ENCODE peak calls at places on chromosomes 3 and 15, in five cellular contexts. Q, U, J, A and Z are unnamed samples.
A peak's percentile ranks its signal among the peaks of the same experiment; 100 is the strongest.

GRCh38 chr3:41464858-41465257 is 265.6 kb downstream of the CTNNB1 start:
- DNase-seq in Q (no peak), U (no peak), J (no peak), A (no peak), Z (no peak)

GRCh38 chr15:58467722-58468436 is 36.1 kb downstream of the LIPC start:
- DNase-seq in Q (peak; percentile 60), U (no peak), J (no peak), A (no peak), Z (no peak)

GRCh38 chr3:96510334-96510733 is 304.1 kb upstream of the EPHA6 start:
- DNase-seq in Q (no peak), U (no peak), J (no peak), A (no peak), Z (no peak)

GRCh38 chr3:146274833-146275232 is 23.9 kb upstream of the PLSCR4 start:
- DNase-seq in Q (no peak), U (no peak), J (no peak), A (no peak), Z (no peak)

GRCh38 chr3:63559884-63560283 is 92.6 kb upstream of the SNTN start:
- DNase-seq in Q (no peak), U (no peak), J (no peak), A (no peak), Z (no peak)

GRCh38 chr15:30923429-30923828 is 19.7 kb downstream of the FAN1 start:
- DNase-seq in Q (no peak), U (no peak), J (no peak), A (no peak), Z (no peak)

GRCh38 chr3:23805881-23806321 is at the start of gene UBE2E1:
- DNase-seq in Q (peak; percentile 10), U (peak; percentile 83), J (peak; percentile 80), A (no peak), Z (no peak)

GRCh38 chr3:189355481-189356201 is 183.9 kb downstream of the TPRG1 start:
- DNase-seq in Q (peak; percentile 67), U (no peak), J (no peak), A (peak; percentile 38), Z (no peak)

GRCh38 chr15:71748327-71748726 is 62.0 kb upstream of the NR2E3 start:
- DNase-seq in Q (peak; percentile 62), U (no peak), J (no peak), A (no peak), Z (no peak)

DNA sequence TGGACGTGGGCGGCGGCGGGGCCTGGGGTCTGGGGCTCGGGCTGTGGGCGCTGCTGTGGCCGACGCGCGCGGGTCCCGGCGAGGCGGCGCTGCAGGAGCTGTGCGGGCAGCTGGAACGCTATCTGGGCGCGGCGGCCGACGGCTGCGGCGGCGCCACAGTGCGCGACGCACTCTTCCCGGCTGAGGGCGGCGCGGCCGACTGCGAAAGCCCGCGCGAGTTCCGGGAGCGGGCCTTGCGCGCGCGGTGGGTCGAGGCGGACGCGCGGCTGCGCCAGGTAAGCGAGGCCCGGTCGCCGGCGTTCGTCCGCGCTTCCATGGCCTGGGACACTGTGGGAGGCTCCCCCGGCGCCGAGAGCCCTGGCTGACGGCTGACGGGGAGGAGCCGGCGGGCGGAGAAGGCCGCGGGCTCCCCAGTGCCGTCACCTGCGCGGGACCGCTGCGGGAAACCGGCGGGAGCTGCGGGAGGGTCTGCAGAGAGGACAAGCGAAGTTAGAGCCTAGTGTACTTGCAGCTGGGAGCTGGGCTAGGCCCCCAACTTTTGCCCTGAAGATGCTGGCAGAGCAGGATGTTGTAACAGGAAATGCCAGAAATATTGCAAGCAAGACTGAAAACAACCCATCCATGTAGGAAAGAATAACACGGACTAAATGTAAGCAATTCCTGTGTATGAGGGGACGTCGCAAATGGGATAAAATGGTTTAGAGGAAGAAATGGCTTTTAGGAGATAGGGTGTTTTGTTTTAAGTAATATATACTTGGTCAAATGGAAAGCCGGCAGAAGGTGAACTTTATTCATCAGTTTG is 834 bp downstream of the WHAMM start:
- DNase-seq in Q (no peak), U (peak; percentile 80), J (no peak), A (no peak), Z (no peak)
- TF ChIP-seq YY1 in Q (no peak), U (no peak), J (peak; percentile 11), A (no peak), Z (peak; percentile 21)

GRCh38 chr15:41609123-41609522 is 50.1 kb downstream of the TYRO3 start:
- DNase-seq in Q (no peak), U (no peak), J (no peak), A (no peak), Z (no peak)

GRCh38 chr15:41605566-41605965 is 46.6 kb downstream of the TYRO3 start:
- DNase-seq in Q (no peak), U (no peak), J (no peak), A (no peak), Z (no peak)

GRCh38 chr15:41610048-41610447 is 50.2 kb upstream of the MGA start:
- DNase-seq in Q (no peak), U (no peak), J (no peak), A (no peak), Z (no peak)

GRCh38 chr15:41603941-41604660 is 45.1 kb downstream of the TYRO3 start:
- DNase-seq in Q (peak; percentile 70), U (peak; percentile 84), J (peak; percentile 63), A (no peak), Z (no peak)

DNA sequence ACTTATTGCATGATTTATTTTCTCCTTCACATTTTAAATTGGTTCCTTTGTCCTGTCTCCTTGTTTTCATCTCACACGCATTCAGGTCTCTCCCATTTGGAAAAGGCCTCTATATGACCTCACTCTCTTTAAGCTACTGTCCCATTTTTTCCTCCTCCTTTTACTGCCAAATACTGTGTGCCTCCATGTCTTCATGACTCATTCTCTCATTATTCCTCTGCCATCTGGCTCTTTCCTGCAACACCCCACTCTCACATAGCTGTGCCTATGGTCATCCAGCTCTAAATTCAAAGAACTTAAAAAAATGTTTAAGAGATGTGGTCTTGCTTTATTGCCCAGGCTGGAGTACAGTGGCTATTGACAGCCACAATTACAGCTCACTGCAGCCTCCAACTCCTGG is 48.0 kb downstream of the TYRO3 start:
- DNase-seq in Q (no peak), U (no peak), J (no peak), A (no peak), Z (no peak)
- TF ChIP-seq YY1 in Q (no peak), U (peak; percentile 44), J (no peak), A (no peak), Z (no peak)

GRCh38 chr15:74302821-74303359 is 64.6 kb downstream of the CYP11A1 start:
- DNase-seq in Q (no peak), U (peak; percentile 93), J (peak; percentile 51), A (no peak), Z (no peak)

GRCh38 chr15:74305687-74306086 is 61.8 kb downstream of the CYP11A1 start:
- DNase-seq in Q (no peak), U (no peak), J (no peak), A (no peak), Z (no peak)

GRCh38 chr15:74301583-74302374 is 65.7 kb downstream of the CCDC33 start:
- DNase-seq in Q (no peak), U (no peak), J (no peak), A (no peak), Z (no peak)

GRCh38 chr15:74304459-74304858 is 63.0 kb downstream of the CYP11A1 start:
- DNase-seq in Q (no peak), U (peak; percentile 73), J (peak; percentile 19), A (no peak), Z (no peak)

GRCh38 chr15:74303741-74304309 is 63.6 kb downstream of the CYP11A1 start:
- DNase-seq in Q (no peak), U (no peak), J (no peak), A (no peak), Z (no peak)
- TF ChIP-seq YY1 in Q (no peak), U (no peak), J (no peak), A (no peak), Z (no peak)

GRCh38 chr15:55683366-55683765 is 59.6 kb downstream of the PRTG start:
- DNase-seq in Q (no peak), U (no peak), J (no peak), A (no peak), Z (no peak)
- TF ChIP-seq YY1 in Q (no peak), U (no peak), J (no peak), A (no peak), Z (no peak)

GRCh38 chr3:46629571-46630517 is 17.5 kb downstream of the FAM240A start:
- DNase-seq in Q (peak; percentile 52), U (peak; percentile 50), J (peak; percentile 88), A (peak; percentile 65), Z (peak; percentile 19)
- TF ChIP-seq YY1 in Q (peak; percentile 37), U (no peak), J (peak; percentile 49), A (no peak), Z (peak; percentile 78)